ENCODE peak calls at places on chromosomes 6 and 20, in four cellular contexts. One of them, this sample, is unnamed. For H3K4me1, the result is how much of the 10 kb centered on the place peaks cover.

GRCh38 chr6:145705561-145705960 is 29.8 kb downstream of the EPM2A start:
- DNase-seq in fibroblast of lung: peak
- DNase-seq in uterus: no peak
- DNase-seq in heart left ventricle: no peak
- DNase-seq in this sample: no peak

GRCh38 chr20:12847862-12848261 is 160.9 kb upstream of the SPTLC3 start:
- DNase-seq in uterus: no peak
- DNase-seq in heart left ventricle: no peak
- DNase-seq in fibroblast of lung: no peak
- DNase-seq in this sample: no peak

GRCh38 chr6:119587537-119587936 is 238.0 kb upstream of the MAN1A1 start:
- DNase-seq in fibroblast of lung: peak
- DNase-seq in uterus: no peak
- DNase-seq in heart left ventricle: no peak
- DNase-seq in this sample: no peak

GRCh38 chr20:62266851-62267250 is 28.5 kb downstream of the OSBPL2 start:
- DNase-seq in uterus: no peak
- DNase-seq in fibroblast of lung: no peak
- DNase-seq in heart left ventricle: no peak
- DNase-seq in this sample: no peak

GRCh38 chr6:159002432-159003160 is 2.6 kb upstream of the RSPH3 start:
- DNase-seq in uterus: no peak
- DNase-seq in fibroblast of lung: peak
- DNase-seq in heart left ventricle: no peak
- DNase-seq in this sample: no peak

GRCh38 chr6:11491998-11492397 is 45.6 kb upstream of the TMEM170B start:
- DNase-seq in uterus: no peak
- DNase-seq in heart left ventricle: no peak
- DNase-seq in fibroblast of lung: no peak
- DNase-seq in this sample: no peak

GRCh38 chr20:46767127-46767761 is 57.8 kb downstream of the SLC2A10 start:
- DNase-seq in fibroblast of lung: peak
- DNase-seq in uterus: no peak
- DNase-seq in heart left ventricle: no peak
- DNase-seq in this sample: no peak

GRCh38 chr20:40956926-40957760 is 71.5 kb upstream of the TOP1 start:
- DNase-seq in heart left ventricle: no peak
- DNase-seq in fibroblast of lung: no peak
- DNase-seq in uterus: no peak
- DNase-seq in this sample: no peak

GRCh38 chr20:31684153-31685003 is 38.3 kb downstream of the BCL2L1 start:
- DNase-seq in fibroblast of lung: peak
- DNase-seq in uterus: no peak
- DNase-seq in heart left ventricle: no peak
- DNase-seq in this sample: no peak

GRCh38 chr6:15504040-15504491 is 158.8 kb downstream of the DTNBP1 start:
- DNase-seq in fibroblast of lung: no peak
- DNase-seq in uterus: peak
- DNase-seq in heart left ventricle: peak
- DNase-seq in this sample: peak

GRCh38 chr6:148440021-148440420 is 97.4 kb downstream of the SASH1 start:
- DNase-seq in fibroblast of lung: no peak
- DNase-seq in heart left ventricle: no peak
- DNase-seq in uterus: no peak
- DNase-seq in this sample: no peak

GRCh38 chr6:37435373-37435772 is 2.4 kb downstream of the CMTR1 start:
- DNase-seq in uterus: no peak
- DNase-seq in heart left ventricle: no peak
- DNase-seq in fibroblast of lung: no peak
- DNase-seq in this sample: no peak

GRCh38 chr6:16482702-16483314 is 244.4 kb downstream of the GMPR start:
- DNase-seq in fibroblast of lung: no peak
- DNase-seq in uterus: no peak
- DNase-seq in heart left ventricle: no peak
- DNase-seq in this sample: no peak

GRCh38 chr6:142118926-142119325 is 13.8 kb upstream of the GJE1 start:
- DNase-seq in heart left ventricle: no peak
- DNase-seq in uterus: no peak
- DNase-seq in fibroblast of lung: no peak
- DNase-seq in this sample: no peak

GRCh38 chr6:72316675-72317380 is 305.0 kb upstream of the KCNQ5 start:
- DNase-seq in uterus: no peak
- DNase-seq in fibroblast of lung: no peak
- DNase-seq in heart left ventricle: peak
- DNase-seq in this sample: no peak

GRCh38 chr20:21127201-21127981 is 1.5 kb downstream of the KIZ start:
- DNase-seq in uterus: no peak
- DNase-seq in fibroblast of lung: no peak
- DNase-seq in heart left ventricle: no peak
- DNase-seq in this sample: no peak

GRCh38 chr6:10719386-10720228 is 3.3 kb upstream of the TMEM14C start:
- DNase-seq in uterus: peak
- DNase-seq in fibroblast of lung: no peak
- DNase-seq in heart left ventricle: peak
- DNase-seq in this sample: no peak

GRCh38 chr20:61948586-61949362 is 116.9 kb downstream of the TAF4 start:
- DNase-seq in heart left ventricle: no peak
- DNase-seq in uterus: no peak
- DNase-seq in fibroblast of lung: no peak
- DNase-seq in this sample: peak

GRCh38 chr6:99467509-99468106 is 42.5 kb upstream of the PNISR start:
- DNase-seq in fibroblast of lung: peak
- DNase-seq in uterus: no peak
- DNase-seq in heart left ventricle: no peak
- DNase-seq in this sample: no peak

GRCh38 chr6:35052694-35053565 is 88.2 kb downstream of the TCP11 start:
- DNase-seq in uterus: no peak
- DNase-seq in heart left ventricle: no peak
- DNase-seq in fibroblast of lung: peak
- DNase-seq in this sample: peak

GRCh38 chr6:79607000-79607399 is 24.1 kb upstream of the SH3BGRL2 start:
- DNase-seq in uterus: no peak
- DNase-seq in fibroblast of lung: peak
- DNase-seq in heart left ventricle: no peak
- DNase-seq in this sample: no peak

GRCh38 chr6:74408844-74409243 is 712.8 kb downstream of the CD109 start:
- DNase-seq in fibroblast of lung: peak
- DNase-seq in uterus: no peak
- DNase-seq in heart left ventricle: no peak
- DNase-seq in this sample: no peak

GRCh38 chr6:4192173-4192572 is 56.8 kb upstream of the ECI2 start:
- DNase-seq in fibroblast of lung: no peak
- DNase-seq in heart left ventricle: no peak
- DNase-seq in uterus: no peak
- DNase-seq in this sample: no peak

GRCh38 chr6:89553446-89553845 is 85.1 kb downstream of the LYRM2 start:
- DNase-seq in fibroblast of lung: no peak
- DNase-seq in uterus: no peak
- DNase-seq in heart left ventricle: no peak
- DNase-seq in this sample: no peak

GRCh38 chr6:12545837-12546658 is 170.5 kb upstream of the PHACTR1 start:
- DNase-seq in heart left ventricle: no peak
- DNase-seq in uterus: no peak
- DNase-seq in fibroblast of lung: peak
- DNase-seq in this sample: no peak

GRCh38 chr6:1701668-1702353 is 92.1 kb downstream of the FOXC1 start:
- DNase-seq in uterus: no peak
- DNase-seq in heart left ventricle: no peak
- DNase-seq in fibroblast of lung: peak
- DNase-seq in this sample: peak

GRCh38 chr20:36544134-36545018 is 3.1 kb downstream of the MYL9 start:
- DNase-seq in uterus: peak
- DNase-seq in fibroblast of lung: peak
- DNase-seq in heart left ventricle: no peak
- DNase-seq in this sample: no peak

GRCh38 chr6:17098538-17098937 is 3.3 kb upstream of the STMND1 start:
- DNase-seq in heart left ventricle: no peak
- DNase-seq in fibroblast of lung: peak
- DNase-seq in uterus: no peak
- DNase-seq in this sample: no peak

GRCh38 chr6:81777586-81778268 is 25.2 kb upstream of the TENT5A start:
- DNase-seq in fibroblast of lung: peak
- DNase-seq in uterus: no peak
- DNase-seq in heart left ventricle: no peak
- DNase-seq in this sample: no peak

GRCh38 chr20:2873747-2874041 is 413 bp downstream of the PTPRA start:
- DNase-seq in fibroblast of lung: peak
- DNase-seq in uterus: peak
- DNase-seq in heart left ventricle: peak
- DNase-seq in this sample: peak

GRCh38 chr6:147547369-147547902 is 38.9 kb downstream of the SAMD5 start:
- DNase-seq in heart left ventricle: no peak
- DNase-seq in fibroblast of lung: no peak
- DNase-seq in uterus: no peak
- DNase-seq in this sample: no peak

GRCh38 chr6:136483906-136484305 is 66.3 kb downstream of the MAP7 start:
- DNase-seq in uterus: no peak
- DNase-seq in heart left ventricle: no peak
- DNase-seq in fibroblast of lung: no peak
- DNase-seq in this sample: no peak

GRCh38 chr6:136491674-136492235 is 58.5 kb downstream of the MAP7 start:
- DNase-seq in uterus: no peak
- DNase-seq in heart left ventricle: no peak
- DNase-seq in fibroblast of lung: no peak
- DNase-seq in this sample: no peak

GRCh38 chr6:136486357-136486756 is 63.9 kb downstream of the MAP7 start:
- DNase-seq in fibroblast of lung: no peak
- DNase-seq in uterus: no peak
- DNase-seq in heart left ventricle: no peak
- DNase-seq in this sample: no peak

GRCh38 chr6:136491251-136491650 is 59.0 kb downstream of the MAP7 start:
- DNase-seq in uterus: no peak
- DNase-seq in fibroblast of lung: no peak
- DNase-seq in heart left ventricle: no peak
- DNase-seq in this sample: no peak

DNA sequence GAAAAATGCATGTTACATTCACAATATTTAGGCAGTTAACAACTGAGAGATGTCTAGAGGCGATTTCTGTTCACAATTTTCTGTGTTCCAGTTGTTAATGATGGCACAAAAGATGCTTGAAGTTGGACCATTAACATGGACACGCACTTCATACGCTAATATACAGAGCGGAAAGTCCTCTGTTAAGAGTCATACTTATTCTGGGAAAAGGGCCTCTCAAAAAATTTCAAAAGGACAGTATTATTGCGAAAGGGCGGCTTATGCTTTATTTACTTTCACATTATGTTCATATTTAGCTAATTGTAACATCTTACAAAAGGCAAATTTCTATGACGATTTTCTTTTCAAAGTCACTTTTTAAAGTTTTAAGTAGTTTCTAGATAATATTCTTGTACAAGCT is 62.5 kb downstream of the MAP7 start:
- DNase-seq in heart left ventricle: no peak
- DNase-seq in uterus: no peak
- DNase-seq in fibroblast of lung: no peak
- DNase-seq in this sample: no peak
- H3K4me1 ChIP-seq in heart left ventricle: under half
- H3K4me1 ChIP-seq in uterus: under half
- H3K4me1 ChIP-seq in fibroblast of lung: under half
- H3K4me1 ChIP-seq in this sample: under half

GRCh38 chr6:70108230-70108629 is 194.7 kb downstream of the COL9A1 start:
- DNase-seq in fibroblast of lung: peak
- DNase-seq in heart left ventricle: no peak
- DNase-seq in uterus: no peak
- DNase-seq in this sample: no peak
- TF ChIP-seq CTCF in fibroblast of lung: peak
- TF ChIP-seq CTCF in heart left ventricle: peak
- TF ChIP-seq CTCF in uterus: peak
- TF ChIP-seq CTCF in this sample: peak

GRCh38 chr6:160349837-160350236 is 1.7 kb downstream of the SLC22A3 start:
- DNase-seq in fibroblast of lung: no peak
- DNase-seq in heart left ventricle: no peak
- DNase-seq in uterus: no peak
- DNase-seq in this sample: no peak
- H3K4me3 ChIP-seq in fibroblast of lung: no peak
- H3K4me3 ChIP-seq in heart left ventricle: peak
- H3K4me3 ChIP-seq in uterus: peak
- H3K4me3 ChIP-seq in this sample: peak

GRCh38 chr6:109807881-109808280 is 116.8 kb downstream of the FIG4 start:
- DNase-seq in heart left ventricle: no peak
- DNase-seq in fibroblast of lung: no peak
- DNase-seq in uterus: no peak
- DNase-seq in this sample: no peak
- H3K4me1 ChIP-seq in heart left ventricle: under half
- H3K4me1 ChIP-seq in fibroblast of lung: under half
- H3K4me1 ChIP-seq in uterus: under half
- H3K4me1 ChIP-seq in this sample: under half

GRCh38 chr20:49046087-49046900 is at the start of gene CSE1L:
- DNase-seq in fibroblast of lung: peak
- DNase-seq in heart left ventricle: peak
- DNase-seq in uterus: peak
- DNase-seq in this sample: peak
- TF ChIP-seq CTCF in fibroblast of lung: no peak
- TF ChIP-seq CTCF in heart left ventricle: peak
- TF ChIP-seq CTCF in uterus: no peak
- TF ChIP-seq CTCF in this sample: peak

DNA sequence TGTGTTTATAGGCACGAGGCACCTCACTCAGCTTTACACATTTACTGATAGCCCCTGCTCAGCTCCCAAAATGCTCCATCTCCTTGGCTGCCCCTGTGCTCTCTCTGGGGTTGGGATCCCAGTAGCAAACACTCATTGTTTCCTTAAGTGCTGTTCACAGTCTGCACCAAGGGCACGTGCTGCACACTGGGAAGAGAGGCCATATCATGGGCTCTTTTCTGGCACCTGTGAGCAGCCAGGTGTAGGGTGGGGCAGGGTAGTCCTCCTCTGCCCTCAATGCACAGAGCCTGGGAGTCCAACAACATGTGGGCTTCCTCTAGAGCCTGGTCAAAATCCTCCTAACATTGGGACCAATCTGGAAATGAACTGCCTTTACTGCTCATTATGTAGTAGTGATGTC is 67.9 kb downstream of the BANF2 start:
- DNase-seq in heart left ventricle: no peak
- DNase-seq in uterus: no peak
- DNase-seq in fibroblast of lung: no peak
- DNase-seq in this sample: no peak
- H3K4me3 ChIP-seq in heart left ventricle: no peak
- H3K4me3 ChIP-seq in uterus: no peak
- H3K4me3 ChIP-seq in fibroblast of lung: no peak
- H3K4me3 ChIP-seq in this sample: no peak

This sample was measured in tibial artery.